ENCODE peak calls at places on chromosomes 7 and 10, in six cellular contexts. M is K562, A is SK-N-SH, X is NT2/D1, C is H1, V is HepG2. R is an unnamed sample.

GRCh38 chr7:122100021-122100420 is 44.0 kb downstream of the AASS start:
- DNase-seq in A (no peak), V (no peak), C (no peak), X (no peak), M (no peak), R (no peak)

GRCh38 chr7:140267381-140268226 is 90.8 kb upstream of the KDM7A start:
- DNase-seq in M (peak), X (no peak), A (no peak), C (no peak), V (no peak), R (no peak)

GRCh38 chr7:121954803-121955202 is 81.8 kb downstream of the PTPRZ1 start:
- DNase-seq in C (no peak), V (no peak), M (no peak), A (no peak), X (no peak), R (no peak)

GRCh38 chr10:113228570-113228969 is 278.5 kb downstream of the TCF7L2 start:
- DNase-seq in X (no peak), A (no peak), M (no peak), C (no peak), V (no peak), R (no peak)

GRCh38 chr7:79789584-79790345 is 336.3 kb upstream of the MAGI2 start:
- DNase-seq in X (no peak), V (no peak), M (no peak), A (no peak), C (no peak), R (no peak)

GRCh38 chr10:84114088-84114667 is 25.1 kb upstream of the GHITM start:
- DNase-seq in M (no peak), C (no peak), A (no peak), X (no peak), V (peak), R (no peak)

GRCh38 chr7:100132697-100133137 is 6.0 kb downstream of the MBLAC1 start:
- DNase-seq in X (no peak), C (no peak), V (peak), A (peak), M (peak), R (no peak)

GRCh38 chr10:92822060-92822634 is 26.2 kb upstream of the EXOC6 start:
- DNase-seq in C (no peak), A (no peak), M (peak), V (peak), X (no peak), R (no peak)

GRCh38 chr7:26618458-26618857 is 245.9 kb downstream of the SKAP2 start:
- DNase-seq in V (peak), A (no peak), M (no peak), X (no peak), C (no peak), R (no peak)

GRCh38 chr10:1380075-1380793 is 324.0 kb downstream of the WDR37 start:
- DNase-seq in M (no peak), A (peak), X (no peak), V (no peak), C (no peak), R (no peak)

GRCh38 chr10:1381339-1381738 is 325.2 kb downstream of the WDR37 start:
- DNase-seq in V (no peak), M (no peak), C (no peak), X (no peak), A (no peak), R (no peak)

GRCh38 chr10:1379601-1380000 is 323.4 kb downstream of the WDR37 start:
- DNase-seq in M (no peak), C (no peak), X (no peak), A (peak), V (no peak), R (no peak)

GRCh38 chr10:1378473-1378872 is 322.3 kb downstream of the WDR37 start:
- DNase-seq in C (no peak), V (no peak), A (peak), M (no peak), X (no peak), R (no peak)

GRCh38 chr10:1382711-1383110 is 326.5 kb downstream of the WDR37 start:
- DNase-seq in M (no peak), V (no peak), A (peak), C (no peak), X (no peak), R (no peak)
- TF ChIP-seq YY1 in M (no peak), V (no peak), A (no peak), C (no peak), X (no peak), R (no peak)

DNA sequence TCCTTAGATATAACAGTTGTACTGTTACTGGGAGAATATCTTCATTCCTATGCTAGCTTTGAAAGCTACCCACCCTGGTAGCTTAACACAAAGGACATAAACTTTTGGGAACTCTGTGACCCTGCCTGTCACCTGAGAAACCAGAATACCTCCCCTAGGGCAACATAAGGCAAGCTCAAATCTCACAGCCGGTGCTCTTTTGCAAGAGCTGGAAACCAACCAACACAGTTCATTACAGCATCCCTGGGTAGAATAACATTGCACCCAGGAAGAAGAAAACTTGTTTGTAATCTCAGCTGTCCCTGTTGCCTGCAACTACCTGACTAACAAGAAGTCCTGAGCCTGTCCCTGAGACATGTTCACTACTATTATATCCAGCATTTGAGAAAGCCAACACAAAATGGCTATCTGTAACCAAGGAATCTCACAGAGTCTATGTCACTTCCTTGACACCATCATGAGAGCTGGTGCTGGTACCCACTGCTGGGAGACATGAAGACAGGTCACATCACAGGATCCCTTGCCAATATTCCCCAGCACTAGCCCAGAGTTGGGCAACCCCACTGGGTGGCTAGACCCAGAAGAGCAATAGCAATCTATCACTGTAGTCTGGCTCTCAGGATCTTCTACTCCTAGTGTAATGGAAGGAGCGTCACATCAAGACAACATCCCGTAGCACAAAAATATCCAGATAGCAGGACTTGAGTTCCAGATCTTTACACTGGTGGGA is 31.3 kb downstream of the AKR1C3 start:
- DNase-seq in M (no peak), X (no peak), C (no peak), V (no peak), A (no peak), R (no peak)
- TF ChIP-seq YY1 in M (no peak), X (no peak), C (no peak), V (no peak), A (no peak), R (no peak)

GRCh38 chr7:92932450-92932849 is 96.1 kb upstream of the CDK6 start:
- DNase-seq in C (no peak), X (no peak), M (no peak), V (no peak), A (no peak), R (no peak)

GRCh38 chr7:92930404-92930803 is 94.0 kb upstream of the CDK6 start:
- DNase-seq in M (no peak), C (no peak), X (no peak), V (no peak), A (no peak), R (no peak)

GRCh38 chr7:92939793-92940360 is 103.5 kb upstream of the CDK6 start:
- DNase-seq in M (no peak), X (no peak), A (no peak), V (no peak), C (no peak), R (no peak)

GRCh38 chr7:92934096-92934495 is 97.7 kb upstream of the CDK6 start:
- DNase-seq in A (no peak), M (no peak), C (no peak), V (no peak), X (no peak), R (no peak)
- TF ChIP-seq YY1 in A (no peak), M (no peak), C (no peak), V (no peak), X (no peak), R (no peak)

DNA sequence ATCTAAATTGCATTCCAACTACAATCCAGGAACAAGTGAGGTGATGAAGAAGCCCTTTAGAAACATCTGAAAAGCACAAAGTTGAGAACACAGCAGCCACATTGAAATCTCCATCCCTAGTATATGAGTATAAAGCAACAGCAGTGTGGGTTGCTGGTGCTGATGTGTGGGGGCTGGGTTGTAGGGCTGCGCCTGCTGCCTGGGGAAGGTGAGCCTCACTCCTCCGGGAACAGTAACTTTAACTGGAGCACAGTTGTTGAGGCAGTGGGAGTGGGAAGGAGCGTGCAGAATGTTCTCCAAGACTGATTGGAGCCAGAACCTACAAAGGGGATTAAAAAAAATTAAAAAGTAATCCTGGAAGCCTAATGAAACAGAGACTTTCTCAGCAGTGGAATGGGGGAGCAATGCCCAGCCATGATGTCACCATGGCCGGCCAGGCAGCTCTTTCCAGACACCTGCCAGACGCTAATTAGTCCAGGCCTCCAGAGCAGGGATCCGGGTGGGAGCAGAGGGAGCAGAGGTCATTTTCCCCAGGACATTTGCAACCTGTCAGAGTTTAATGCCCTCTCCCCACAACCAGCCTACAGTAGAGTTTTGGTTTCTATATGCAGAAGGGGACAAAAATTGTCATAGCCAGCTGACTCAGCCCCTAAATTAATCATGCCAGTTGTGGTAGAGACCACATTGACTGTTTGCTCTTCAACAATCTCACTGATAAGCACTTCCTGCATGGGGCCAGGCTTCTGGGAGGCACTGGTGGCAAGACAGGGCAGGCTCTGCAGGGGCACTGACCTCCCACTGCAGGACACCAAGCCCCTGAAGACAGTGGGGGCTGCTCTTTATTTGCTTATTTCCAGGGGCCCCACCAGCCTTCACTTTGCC is 133.0 kb upstream of the ZNF32 start:
- DNase-seq in V (peak), M (no peak), C (no peak), A (peak), X (no peak), R (no peak)
- TF ChIP-seq YY1 in V (no peak), M (no peak), C (no peak), A (no peak), X (no peak), R (no peak)

GRCh38 chr10:78901694-78902093 is 167.1 kb upstream of the ZMIZ1 start:
- DNase-seq in V (no peak), C (no peak), X (no peak), A (no peak), M (no peak), R (no peak)

GRCh38 chr10:78898341-78899097 is 170.2 kb upstream of the ZMIZ1 start:
- DNase-seq in X (no peak), A (no peak), M (no peak), V (no peak), C (no peak), R (no peak)

GRCh38 chr10:78900715-78901430 is 167.9 kb upstream of the ZMIZ1 start:
- DNase-seq in C (no peak), V (no peak), M (no peak), A (no peak), X (no peak), R (no peak)

GRCh38 chr10:78899098-78899754 is 169.5 kb upstream of the ZMIZ1 start:
- DNase-seq in X (no peak), C (no peak), M (no peak), V (no peak), A (no peak), R (no peak)

GRCh38 chr10:78899996-78900714 is 168.6 kb upstream of the ZMIZ1 start:
- DNase-seq in V (peak), M (no peak), X (no peak), A (no peak), C (no peak), R (no peak)
- TF ChIP-seq YY1 in V (no peak), M (no peak), X (no peak), A (no peak), C (no peak), R (no peak)

GRCh38 chr7:86786376-86786775 is 142.7 kb downstream of the GRM3 start:
- DNase-seq in A (no peak), M (no peak), X (no peak), C (no peak), V (no peak), R (no peak)
- TF ChIP-seq YY1 in A (no peak), M (no peak), X (no peak), C (no peak), V (no peak), R (no peak)

GRCh38 chr7:36787933-36788378 is 63.7 kb upstream of the AOAH start:
- DNase-seq in V (no peak), A (no peak), X (no peak), C (no peak), M (no peak), R (no peak)

GRCh38 chr7:36792421-36792820 is 68.1 kb upstream of the AOAH start:
- DNase-seq in A (no peak), M (no peak), X (no peak), V (no peak), C (no peak), R (no peak)

GRCh38 chr7:36794689-36795088 is 70.4 kb upstream of the AOAH start:
- DNase-seq in C (no peak), X (no peak), V (peak), M (no peak), A (no peak), R (no peak)

GRCh38 chr7:36788814-36789470 is 64.6 kb upstream of the AOAH start:
- DNase-seq in C (no peak), A (peak), X (no peak), M (no peak), V (no peak), R (no peak)

DNA sequence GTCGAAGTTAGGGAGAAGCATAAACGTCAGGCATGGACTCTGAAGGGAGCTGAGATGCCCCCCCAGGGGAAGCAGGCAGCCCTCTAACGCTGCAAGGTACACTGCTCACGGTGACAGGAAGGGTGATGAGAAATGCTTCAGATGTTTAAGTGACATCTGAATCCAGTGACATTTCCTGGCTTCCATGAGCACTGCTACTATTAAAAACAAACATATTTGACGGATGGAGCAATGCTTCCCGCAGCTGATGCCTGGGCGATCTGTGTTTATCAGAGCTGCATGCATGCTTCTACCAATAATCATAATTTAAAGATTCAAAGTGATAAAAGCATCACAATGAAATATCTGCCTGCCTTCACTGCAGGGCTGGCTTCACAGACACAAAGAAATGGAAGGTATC is 66.0 kb upstream of the AOAH start:
- DNase-seq in V (no peak), M (no peak), C (no peak), A (peak), X (no peak), R (no peak)
- TF ChIP-seq YY1 in V (no peak), M (no peak), C (no peak), A (no peak), X (no peak), R (no peak)

GRCh38 chr10:97850446-97850845 is 803 bp downstream of the GOLGA7B start:
- DNase-seq in V (no peak), A (no peak), C (no peak), M (no peak), X (no peak), R (no peak)

GRCh38 chr10:97849491-97850402 is at the start of gene GOLGA7B:
- DNase-seq in A (peak), C (no peak), V (peak), X (no peak), M (peak), R (no peak)

GRCh38 chr10:97851341-97852001 is 1.8 kb downstream of the GOLGA7B start:
- DNase-seq in C (no peak), M (no peak), V (no peak), X (no peak), A (no peak), R (no peak)

GRCh38 chr10:97852277-97852676 is 2.6 kb downstream of the GOLGA7B start:
- DNase-seq in V (no peak), A (no peak), M (no peak), X (no peak), C (no peak), R (no peak)

DNA sequence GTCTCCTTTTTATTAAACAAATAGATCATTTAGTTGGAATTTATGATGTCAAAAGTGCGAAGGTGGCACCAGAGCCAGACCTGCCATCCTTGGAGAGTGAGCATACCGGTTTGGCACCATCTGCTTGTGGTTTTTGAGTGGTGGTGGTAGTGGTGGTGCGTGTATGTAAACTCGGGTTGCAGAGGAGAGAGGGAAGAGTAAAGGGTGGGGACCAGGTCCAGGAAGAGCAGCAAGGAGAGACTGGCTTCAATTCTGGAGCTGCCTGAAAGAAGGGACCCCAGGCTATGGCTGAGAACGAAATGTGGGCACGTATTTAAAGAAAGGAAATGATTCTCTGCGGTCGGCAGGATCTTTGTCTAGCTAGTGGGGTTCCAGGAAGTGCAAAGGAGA is 547 bp upstream of the GOLGA7B start:
- DNase-seq in C (no peak), A (peak), V (no peak), M (no peak), X (no peak), R (no peak)
- TF ChIP-seq YY1 in C (no peak), A (no peak), V (no peak), M (no peak), X (no peak), R (no peak)

DNA sequence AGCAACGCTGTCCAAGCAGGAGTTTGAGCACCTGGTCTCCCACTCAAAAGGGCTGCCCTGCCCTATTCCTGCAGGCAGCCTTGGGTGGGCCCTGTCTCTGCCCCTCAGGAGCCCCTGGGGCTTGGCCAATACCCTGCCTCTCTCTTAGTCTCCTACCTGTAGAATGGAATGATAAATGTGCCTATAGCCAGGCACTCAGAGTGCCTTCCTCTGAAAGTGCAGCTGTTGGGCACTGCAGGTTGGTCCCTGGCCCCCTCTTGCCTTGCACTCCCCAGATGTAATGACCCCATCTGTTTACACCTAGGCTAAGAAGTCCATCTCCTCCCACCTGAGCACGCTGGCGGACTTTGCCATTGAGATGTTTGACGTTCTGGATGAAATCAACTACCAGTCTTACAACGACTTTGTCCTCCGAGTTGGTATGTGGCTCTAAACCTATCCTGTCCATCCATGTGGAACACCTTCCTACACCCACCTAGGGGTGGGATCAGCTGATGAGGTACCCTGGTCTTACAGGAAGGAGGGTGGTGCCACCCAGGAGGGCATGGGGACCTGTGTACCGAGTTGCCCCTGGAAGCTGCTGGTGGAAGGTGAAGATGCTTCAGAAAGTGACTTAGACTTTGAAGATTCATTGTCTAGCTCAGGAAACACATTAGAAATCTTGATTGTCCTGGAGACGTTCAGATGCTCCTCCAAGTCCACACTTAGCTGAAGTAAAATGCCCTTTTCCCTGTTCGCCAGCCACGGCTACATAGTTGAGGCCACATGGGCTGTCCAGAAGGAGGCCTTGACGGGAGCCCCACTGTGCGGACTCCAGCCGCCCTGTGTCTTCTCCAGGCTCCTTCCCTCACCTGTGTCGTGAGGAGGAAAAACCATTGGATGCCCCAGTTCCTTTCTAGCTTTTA is 134.1 kb downstream of the ADCY1 start:
- DNase-seq in M (no peak), C (no peak), X (no peak), V (no peak), A (no peak), R (no peak)
- TF ChIP-seq YY1 in M (no peak), C (no peak), X (no peak), V (no peak), A (no peak), R (no peak)

R was measured in HCT116.